ENCODE peak calls at places on chromosomes 1 and 21, in six cellular contexts. One of them, this sample, is unnamed.

GRCh38 chr1:53558916-53559315 is 99.7 kb downstream of the DMRTB1 start:
- DNase-seq in H1: no peak
- DNase-seq in K562: no peak
- DNase-seq in SK-N-SH: peak
- DNase-seq in HepG2: no peak
- DNase-seq in GM12878: no peak
- DNase-seq in this sample: no peak

GRCh38 chr1:55064071-55064581 is 24.8 kb downstream of the PCSK9 start:
- DNase-seq in H1: no peak
- DNase-seq in K562: no peak
- DNase-seq in SK-N-SH: peak
- DNase-seq in HepG2: no peak
- DNase-seq in GM12878: no peak
- DNase-seq in this sample: no peak

GRCh38 chr1:180262628-180263488 is 32.8 kb downstream of the LHX4 start:
- DNase-seq in H1: no peak
- DNase-seq in K562: no peak
- DNase-seq in SK-N-SH: no peak
- DNase-seq in HepG2: no peak
- DNase-seq in GM12878: no peak
- DNase-seq in this sample: no peak

GRCh38 chr21:34916446-34916845 is 132.7 kb downstream of the RUNX1 start:
- DNase-seq in H1: no peak
- DNase-seq in K562: no peak
- DNase-seq in SK-N-SH: no peak
- DNase-seq in HepG2: no peak
- DNase-seq in GM12878: no peak
- DNase-seq in this sample: no peak

GRCh38 chr1:229018674-229019295 is 252.1 kb upstream of the RAB4A start:
- DNase-seq in H1: no peak
- DNase-seq in K562: no peak
- DNase-seq in SK-N-SH: no peak
- DNase-seq in HepG2: no peak
- DNase-seq in GM12878: no peak
- DNase-seq in this sample: no peak

GRCh38 chr1:243268284-243268653 is 12.4 kb downstream of the SDCCAG8 start:
- DNase-seq in H1: no peak
- DNase-seq in K562: no peak
- DNase-seq in SK-N-SH: no peak
- DNase-seq in HepG2: no peak
- DNase-seq in GM12878: no peak
- DNase-seq in this sample: no peak

GRCh38 chr1:34361121-34361520 is 184.4 kb downstream of the C1orf94 start:
- DNase-seq in H1: no peak
- DNase-seq in K562: no peak
- DNase-seq in SK-N-SH: no peak
- DNase-seq in HepG2: no peak
- DNase-seq in GM12878: no peak
- DNase-seq in this sample: no peak

GRCh38 chr21:33075128-33075527 is 5.2 kb downstream of the OLIG1 start:
- DNase-seq in H1: no peak
- DNase-seq in K562: no peak
- DNase-seq in SK-N-SH: no peak
- DNase-seq in HepG2: no peak
- DNase-seq in GM12878: no peak
- DNase-seq in this sample: no peak

GRCh38 chr1:73789965-73790364 is 408.0 kb downstream of the LRRIQ3 start:
- DNase-seq in H1: no peak
- DNase-seq in K562: no peak
- DNase-seq in SK-N-SH: no peak
- DNase-seq in HepG2: no peak
- DNase-seq in GM12878: no peak
- DNase-seq in this sample: no peak

DNA sequence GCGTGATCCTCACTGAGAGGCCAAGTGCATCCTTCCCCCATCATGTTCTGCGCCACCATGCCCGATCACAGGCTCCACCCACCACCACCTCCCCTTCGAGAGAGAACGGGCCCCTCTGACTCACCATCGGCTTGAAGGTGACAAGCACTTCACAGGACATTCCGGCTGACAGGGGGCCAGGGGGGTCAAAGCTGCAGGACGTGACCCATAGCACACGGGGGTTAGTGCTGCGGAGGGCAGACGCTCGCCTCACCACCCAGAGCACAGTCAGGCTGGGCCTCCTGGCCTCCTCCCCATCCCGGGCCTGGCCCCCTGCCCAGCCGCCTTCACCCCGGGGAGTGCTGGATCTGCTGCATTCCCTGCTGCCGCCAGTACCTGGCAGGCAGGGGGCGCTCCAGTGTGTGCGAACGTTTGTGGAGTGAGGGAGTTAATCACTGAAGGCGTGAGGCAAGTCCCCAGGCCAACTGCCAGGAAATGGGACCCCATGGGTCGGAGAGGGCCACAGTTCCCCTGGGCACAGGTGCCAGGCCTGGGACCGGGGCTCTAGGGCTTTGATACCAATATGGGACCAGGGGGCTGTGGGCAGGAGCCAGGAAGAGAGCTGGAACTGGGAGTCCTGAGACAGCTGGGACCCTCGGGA is 40.9 kb upstream of the TMEM52 start:
- DNase-seq in H1: peak
- DNase-seq in K562: peak
- DNase-seq in SK-N-SH: peak
- DNase-seq in HepG2: peak
- DNase-seq in GM12878: no peak
- DNase-seq in this sample: no peak
- TF ChIP-seq GABPA in H1: no peak
- TF ChIP-seq GABPA in K562: no peak
- TF ChIP-seq GABPA in SK-N-SH: no peak
- TF ChIP-seq GABPA in HepG2: peak
- TF ChIP-seq GABPA in GM12878: no peak
- TF ChIP-seq GABPA in this sample: no peak

DNA sequence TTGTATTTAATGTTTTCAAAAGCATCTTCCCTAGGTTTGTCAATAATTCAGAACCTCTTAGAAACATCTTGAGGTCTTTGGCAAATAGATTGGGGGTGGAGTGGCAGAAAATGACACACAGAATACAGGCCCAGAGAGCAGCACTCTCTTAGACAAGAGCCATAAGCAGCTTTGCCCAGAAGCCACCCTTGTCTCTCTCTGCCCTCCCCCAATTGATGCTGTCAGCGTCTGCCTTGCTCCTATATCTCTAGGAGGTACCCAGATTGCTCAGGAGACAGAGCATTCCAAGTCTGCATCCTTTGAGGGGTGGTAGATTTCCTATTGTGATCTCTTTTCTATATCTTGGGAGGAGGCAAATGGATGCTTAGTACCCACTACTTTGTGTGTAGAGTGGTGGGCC is 1.7 kb downstream of the RGL1 start:
- DNase-seq in H1: no peak
- DNase-seq in K562: no peak
- DNase-seq in SK-N-SH: no peak
- DNase-seq in HepG2: no peak
- DNase-seq in GM12878: no peak
- DNase-seq in this sample: no peak
- TF ChIP-seq GABPA in H1: no peak
- TF ChIP-seq GABPA in K562: no peak
- TF ChIP-seq GABPA in SK-N-SH: no peak
- TF ChIP-seq GABPA in HepG2: no peak
- TF ChIP-seq GABPA in GM12878: no peak
- TF ChIP-seq GABPA in this sample: no peak

DNA sequence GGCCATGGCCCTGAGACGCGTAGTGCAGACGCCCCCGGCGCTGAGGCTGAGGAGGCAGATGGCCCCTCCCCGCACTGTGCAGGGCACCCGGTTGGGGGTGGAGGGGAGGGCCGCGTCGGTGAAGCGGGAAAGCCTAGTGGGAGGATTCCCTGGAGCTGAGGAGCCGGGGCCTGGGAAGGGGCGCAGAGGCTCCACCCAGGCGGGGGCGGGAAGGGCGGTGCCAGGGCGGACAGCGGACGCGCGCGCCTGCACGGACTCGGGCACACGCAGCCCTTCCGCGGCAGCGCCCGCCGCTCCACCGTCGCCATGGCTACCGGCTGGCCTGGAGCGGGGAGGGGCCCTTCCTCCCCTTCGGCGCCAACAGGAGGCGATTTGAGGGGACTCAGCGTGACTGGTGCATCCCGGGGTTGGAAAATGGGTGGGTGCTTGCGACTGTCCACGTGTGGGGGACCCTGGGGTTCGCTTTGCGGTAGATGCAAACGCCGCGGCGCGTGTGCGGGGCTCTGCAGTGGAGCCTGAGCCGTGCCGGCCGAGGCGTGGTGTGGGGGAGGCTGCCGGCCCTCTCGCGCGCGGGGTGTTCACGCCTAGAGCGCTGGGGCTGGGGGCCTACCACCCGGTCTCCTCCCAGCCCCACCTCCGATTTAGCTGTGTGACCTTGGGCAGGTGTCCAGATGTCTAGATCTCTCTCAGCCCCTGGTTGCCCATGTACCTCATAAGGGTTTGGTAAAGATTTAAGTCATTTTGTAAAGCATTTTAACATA is 35.1 kb downstream of the PTPRF start:
- DNase-seq in H1: no peak
- DNase-seq in K562: peak
- DNase-seq in SK-N-SH: peak
- DNase-seq in HepG2: no peak
- DNase-seq in GM12878: no peak
- DNase-seq in this sample: peak
- TF ChIP-seq GABPA in H1: no peak
- TF ChIP-seq GABPA in K562: no peak
- TF ChIP-seq GABPA in SK-N-SH: no peak
- TF ChIP-seq GABPA in HepG2: no peak
- TF ChIP-seq GABPA in GM12878: no peak
- TF ChIP-seq GABPA in this sample: no peak

DNA sequence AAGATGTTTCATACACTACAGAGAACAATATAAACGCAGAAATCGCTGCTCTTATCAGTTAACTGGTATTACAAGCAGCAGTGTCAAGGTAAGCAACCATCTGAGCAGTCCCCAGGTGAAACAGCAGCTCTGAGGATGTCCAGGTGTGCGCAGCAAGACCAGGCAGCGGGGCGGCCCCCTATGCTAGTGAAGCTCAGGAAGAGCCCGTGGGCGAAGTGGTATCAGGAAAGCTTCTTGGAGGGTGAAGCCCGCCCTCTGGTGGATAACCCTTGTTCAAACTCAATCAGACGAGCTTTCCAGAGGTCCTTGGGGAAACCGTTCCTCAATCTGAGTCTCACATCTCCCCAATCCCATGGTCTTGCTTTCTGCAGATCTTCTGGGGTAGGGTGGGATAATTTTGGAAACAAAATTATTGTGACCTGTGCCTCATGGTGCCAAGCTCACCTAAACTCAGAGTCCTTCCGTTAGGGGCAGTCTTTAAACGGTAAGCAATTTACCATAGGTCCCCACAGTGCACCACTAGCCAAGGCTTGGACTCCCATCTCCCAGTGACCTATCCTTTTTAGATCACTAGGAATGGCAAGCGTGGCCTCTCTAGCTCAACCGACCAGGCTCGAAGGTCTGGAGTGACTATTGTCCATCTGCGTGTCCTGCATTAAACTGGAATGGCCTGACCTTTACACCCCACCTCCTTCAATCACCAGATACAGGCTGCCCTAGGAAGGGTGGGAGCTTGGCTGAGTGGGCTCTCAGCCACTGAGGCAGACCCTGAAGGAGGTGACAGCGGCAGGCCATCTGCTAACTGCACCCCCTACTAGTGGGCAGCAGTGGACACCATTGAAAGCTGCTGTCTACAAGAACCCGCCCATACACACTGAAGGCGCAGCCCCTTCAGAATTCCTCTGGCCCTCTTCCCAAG is 13.6 kb upstream of the FAM110D start:
- DNase-seq in H1: no peak
- DNase-seq in K562: peak
- DNase-seq in SK-N-SH: peak
- DNase-seq in HepG2: peak
- DNase-seq in GM12878: no peak
- DNase-seq in this sample: peak
- TF ChIP-seq GABPA in H1: peak
- TF ChIP-seq GABPA in K562: no peak
- TF ChIP-seq GABPA in SK-N-SH: no peak
- TF ChIP-seq GABPA in HepG2: no peak
- TF ChIP-seq GABPA in GM12878: no peak
- TF ChIP-seq GABPA in this sample: no peak

DNA sequence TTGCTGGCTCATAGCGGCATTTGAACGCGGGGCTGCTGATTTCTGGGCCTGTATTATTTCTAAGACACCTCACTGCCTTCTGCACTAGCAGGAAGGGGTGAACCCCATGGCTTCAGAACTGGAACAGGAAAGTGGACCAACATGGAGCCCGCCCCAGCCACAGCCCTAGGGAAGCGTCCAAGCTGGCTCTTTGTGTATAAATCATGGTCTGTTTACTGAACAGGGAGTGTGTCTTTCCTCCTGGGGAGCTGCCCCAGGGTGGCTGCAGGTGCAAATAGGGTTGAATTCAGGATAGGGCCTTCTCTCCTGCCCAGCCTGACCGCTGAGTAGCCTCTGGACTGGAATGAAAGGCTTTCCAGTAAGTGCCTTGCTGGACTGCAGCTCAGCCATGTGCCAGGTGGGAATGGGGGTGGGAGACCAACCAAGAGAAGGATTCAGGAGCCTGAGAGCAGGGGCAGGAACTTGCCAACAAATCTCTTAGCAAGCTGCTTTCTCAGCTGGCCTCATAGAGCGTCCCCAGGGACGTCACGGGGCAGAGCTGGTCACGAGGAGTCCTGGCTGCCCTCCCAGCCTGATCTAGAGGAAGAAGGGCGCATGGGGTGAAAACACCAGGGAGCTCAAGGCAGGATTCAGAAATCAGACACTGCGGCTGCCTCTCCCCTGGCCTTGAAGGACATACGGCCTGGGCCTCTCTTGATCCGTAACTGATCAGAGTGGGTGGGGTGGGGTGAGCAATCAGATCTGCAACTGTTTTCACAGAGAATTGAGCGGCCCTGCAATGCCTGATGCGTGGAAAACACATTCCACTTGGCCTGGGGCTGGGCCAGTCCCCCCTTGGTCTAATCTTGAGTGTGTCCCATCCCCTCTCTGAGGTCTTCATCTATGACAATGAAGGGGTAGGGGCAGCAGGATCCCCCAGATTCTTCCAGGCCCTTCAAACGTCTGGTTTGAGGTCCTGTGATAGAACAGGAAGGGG is 56.5 kb upstream of the SELENON start:
- DNase-seq in H1: no peak
- DNase-seq in K562: no peak
- DNase-seq in SK-N-SH: no peak
- DNase-seq in HepG2: no peak
- DNase-seq in GM12878: no peak
- DNase-seq in this sample: no peak
- TF ChIP-seq GABPA in H1: no peak
- TF ChIP-seq GABPA in K562: no peak
- TF ChIP-seq GABPA in SK-N-SH: no peak
- TF ChIP-seq GABPA in HepG2: no peak
- TF ChIP-seq GABPA in GM12878: no peak
- TF ChIP-seq GABPA in this sample: no peak